ENCODE peak calls at places on chromosomes 7 and 10, in six cellular contexts. W is stomach, V is transverse colon, B is tibial nerve, T is GM12892, J is body of pancreas. H is an unnamed sample.

GRCh38 chr7:74292757-74293576 is 3.8 kb downstream of the CLIP2 start:
- DNase-seq in W (peak; percentile 85), V (peak; percentile 87), B (no peak), T (no peak), J (peak; percentile 91), H (no peak)

GRCh38 chr7:149664176-149664575 is 109.2 kb downstream of the ZNF467 start:
- DNase-seq in W (no peak), V (no peak), B (no peak), T (no peak), J (no peak), H (no peak)

GRCh38 chr10:25522294-25522693 is 347.5 kb downstream of the GPR158 start:
- DNase-seq in W (no peak), V (no peak), B (no peak), T (no peak), J (no peak), H (no peak)

GRCh38 chr7:1368682-1369571 is 90.3 kb downstream of the MICALL2 start:
- DNase-seq in W (no peak), V (no peak), B (no peak), T (peak; percentile 58), J (no peak), H (no peak)

GRCh38 chr7:132298782-132299181 is 277.5 kb downstream of the PLXNA4 start:
- DNase-seq in W (no peak), V (no peak), B (no peak), T (no peak), J (no peak), H (peak; percentile 21)

GRCh38 chr7:1225462-1226154 is 7.1 kb upstream of the UNCX start:
- DNase-seq in W (no peak), V (no peak), B (no peak), T (peak; percentile 69), J (no peak), H (no peak)

GRCh38 chr10:13536674-13537366 is 8.0 kb upstream of the BEND7 start:
- DNase-seq in W (peak; percentile 67), V (peak; percentile 51), B (no peak), T (no peak), J (peak; percentile 75), H (peak; percentile 32)

GRCh38 chr10:107476408-107476807 is 311.9 kb upstream of the SORCS1 start:
- DNase-seq in W (no peak), V (no peak), B (no peak), T (no peak), J (no peak), H (no peak)

GRCh38 chr7:2001601-2002442 is 230.9 kb downstream of the MAD1L1 start:
- DNase-seq in W (no peak), V (no peak), B (no peak), T (no peak), J (no peak), H (peak; percentile 60)

GRCh38 chr10:103504181-103504783 is 10.8 kb downstream of the NEURL1 start:
- DNase-seq in W (peak; percentile 34), V (no peak), B (no peak), T (no peak), J (peak; percentile 71), H (peak; percentile 86)

GRCh38 chr7:100213672-100214071 is 6.1 kb upstream of the PVRIG start:
- DNase-seq in W (no peak), V (no peak), B (no peak), T (no peak), J (no peak), H (no peak)

GRCh38 chr7:30053068-30053467 is 24.9 kb downstream of the PLEKHA8 start:
- DNase-seq in W (no peak), V (no peak), B (no peak), T (no peak), J (no peak), H (no peak)

GRCh38 chr10:125871341-125871740 is 9.8 kb downstream of the DHX32 start:
- DNase-seq in W (no peak), V (no peak), B (no peak), T (no peak), J (no peak), H (no peak)

GRCh38 chr7:141480953-141481352 is 70.3 kb upstream of the AGK start:
- DNase-seq in W (no peak), V (no peak), B (no peak), T (no peak), J (no peak), H (no peak)

GRCh38 chr10:90723416-90724068 is 134.3 kb downstream of the HTR7 start:
- DNase-seq in W (no peak), V (no peak), B (no peak), T (no peak), J (no peak), H (no peak)

GRCh38 chr7:44982535-44982923 is 3.7 kb upstream of the MYO1G start:
- DNase-seq in W (no peak), V (no peak), B (no peak), T (no peak), J (no peak), H (no peak)

GRCh38 chr7:153414288-153414629 is 637.9 kb upstream of the DPP6 start:
- DNase-seq in W (no peak), V (no peak), B (no peak), T (no peak), J (no peak), H (no peak)

GRCh38 chr7:34260282-34260681 is 354.9 kb downstream of the BMPER start:
- DNase-seq in W (no peak), V (no peak), B (no peak), T (no peak), J (peak; percentile 3), H (peak; percentile 71)

GRCh38 chr7:17298840-17299476 is 506 bp downstream of the AHR start:
- DNase-seq in W (peak; percentile 49), V (peak; percentile 56), B (peak; percentile 27), T (peak; percentile 9), J (peak; percentile 55), H (no peak)

GRCh38 chr7:143356414-143357050 is 6.0 kb downstream of the FAM131B start:
- DNase-seq in W (no peak), V (no peak), B (no peak), T (no peak), J (no peak), H (no peak)

GRCh38 chr7:27636326-27637006 is 26.2 kb downstream of the HIBADH start:
- DNase-seq in W (no peak), V (no peak), B (no peak), T (no peak), J (no peak), H (no peak)

GRCh38 chr10:132310701-132311337 is 3.1 kb upstream of the STK32C start:
- DNase-seq in W (no peak), V (no peak), B (no peak), T (no peak), J (no peak), H (no peak)

GRCh38 chr7:35729966-35730345 is 35.0 kb upstream of the HERPUD2 start:
- DNase-seq in W (no peak), V (no peak), B (no peak), T (no peak), J (no peak), H (no peak)

GRCh38 chr7:35726654-35727053 is 31.7 kb upstream of the HERPUD2 start:
- DNase-seq in W (no peak), V (no peak), B (no peak), T (no peak), J (no peak), H (no peak)

GRCh38 chr7:35727571-35727970 is 32.6 kb upstream of the HERPUD2 start:
- DNase-seq in W (no peak), V (no peak), B (no peak), T (no peak), J (no peak), H (no peak)

GRCh38 chr7:35729061-35729783 is 34.3 kb upstream of the HERPUD2 start:
- DNase-seq in W (no peak), V (peak; percentile 23), B (no peak), T (no peak), J (no peak), H (no peak)

GRCh38 chr7:35728412-35729060 is 33.6 kb upstream of the HERPUD2 start:
- DNase-seq in W (no peak), V (no peak), B (no peak), T (no peak), J (no peak), H (no peak)
- TF ChIP-seq POLR2A in W (no peak), V (no peak), B (no peak), T (no peak), J (no peak), H (no peak)

GRCh38 chr7:64310426-64310825 is 3.3 kb upstream of the ZNF736 start:
- DNase-seq in W (no peak), V (no peak), B (no peak), T (no peak), J (no peak), H (no peak)

GRCh38 chr7:64312826-64313225 is 935 bp upstream of the ZNF736 start:
- DNase-seq in W (no peak), V (no peak), B (no peak), T (no peak), J (no peak), H (no peak)

GRCh38 chr7:64308019-64308275 is 5.8 kb upstream of the ZNF736 start:
- DNase-seq in W (no peak), V (peak; percentile 19), B (no peak), T (no peak), J (no peak), H (no peak)

DNA sequence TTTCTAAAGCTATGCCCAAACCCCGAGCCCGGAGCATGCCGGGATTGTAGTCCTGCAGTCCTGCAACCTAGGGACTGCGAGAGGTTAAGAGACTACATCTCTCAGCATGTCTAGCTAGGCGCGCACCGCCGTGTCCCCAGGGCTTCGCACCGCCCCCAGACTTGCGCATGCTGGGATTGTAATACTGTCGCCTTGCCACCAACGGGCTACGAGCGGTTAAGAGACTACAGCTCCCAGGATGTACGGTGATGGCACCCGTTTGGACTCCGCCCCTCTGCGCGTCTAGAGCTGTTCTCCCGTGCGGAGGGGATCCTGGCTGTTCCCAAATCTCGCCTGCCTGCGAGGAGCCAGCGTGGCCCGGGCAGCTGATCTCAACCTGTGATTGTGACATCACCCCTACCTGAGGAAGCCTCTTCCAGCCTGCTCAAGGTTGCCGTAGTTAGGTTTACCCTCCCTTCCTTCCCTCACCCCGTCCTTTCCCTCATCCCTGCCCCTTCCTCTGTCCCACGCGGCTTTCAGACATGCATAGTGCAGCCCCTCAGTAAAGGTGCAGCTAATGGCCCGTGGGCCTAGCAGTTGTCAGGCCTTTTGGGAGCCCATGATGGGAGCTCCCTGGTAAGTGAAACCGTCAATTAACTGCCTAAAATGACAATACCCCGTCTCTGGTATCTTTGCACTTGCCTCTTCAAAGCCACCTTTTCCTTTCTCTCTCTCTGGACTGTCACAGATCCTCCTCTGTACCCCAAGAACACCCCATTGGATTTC is 6.3 kb upstream of the ZNF736 start:
- DNase-seq in W (peak; percentile 92), V (peak; percentile 96), B (peak; percentile 80), T (peak; percentile 41), J (peak; percentile 97), H (no peak)
- TF ChIP-seq POLR2A in W (no peak), V (peak; percentile 56), B (no peak), T (no peak), J (peak; percentile 34), H (no peak)

DNA sequence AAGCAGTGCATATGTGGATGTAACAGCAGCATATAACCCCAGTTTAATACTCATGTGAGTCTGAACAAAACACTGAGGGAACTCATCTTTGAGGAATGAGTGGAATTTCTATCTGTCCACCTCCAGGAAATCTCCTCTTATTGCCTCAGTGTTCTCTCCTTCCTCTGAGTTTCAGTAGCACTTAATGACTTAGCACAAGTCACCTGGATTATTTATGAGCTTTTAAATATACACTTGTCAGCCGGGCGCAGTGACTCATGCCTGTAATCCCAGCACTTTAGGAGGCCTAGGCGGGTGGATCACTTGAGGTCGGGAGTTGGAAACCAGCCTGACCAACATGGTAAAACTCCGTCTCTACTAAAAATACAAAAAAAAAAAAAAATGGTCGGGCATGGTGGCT is 4.3 kb downstream of the LRRC20 start:
- DNase-seq in W (no peak), V (no peak), B (no peak), T (no peak), J (peak; percentile 18), H (peak; percentile 89)
- TF ChIP-seq POLR2A in W (no peak), V (no peak), B (no peak), T (no peak), J (no peak), H (no peak)

GRCh38 chr10:3887885-3888476 is 103.0 kb upstream of the KLF6 start:
- DNase-seq in W (no peak), V (peak; percentile 44), B (no peak), T (peak; percentile 20), J (peak; percentile 59), H (no peak)
- TF ChIP-seq POLR2A in W (no peak), V (no peak), B (no peak), T (no peak), J (no peak), H (no peak)

H was measured in H54.